ENCODE peak calls at places on chromosomes 3 and 15, in eight cellular contexts. M, I, C, K, V, Q, W and R are unnamed samples.

GRCh38 chr3:136464502-136464901 is 214.4 kb downstream of the PCCB start:
- DNase-seq in M (no peak), I (no peak), C (peak), K (peak), V (no peak), Q (peak), W (no peak), R (peak)

GRCh38 chr15:33852094-33852493 is 116.2 kb upstream of the CHRM5 start:
- DNase-seq in M (no peak), I (no peak), C (no peak), K (no peak), V (no peak), Q (no peak), W (peak), R (no peak)

GRCh38 chr3:47643092-47643491 is 64.4 kb upstream of the CSPG5 start:
- DNase-seq in M (no peak), I (no peak), C (no peak), K (no peak), V (no peak), Q (no peak), W (no peak), R (peak)

GRCh38 chr3:9098716-9099675 is 135.7 kb upstream of the RAD18 start:
- DNase-seq in M (no peak), I (no peak), C (peak), K (no peak), V (no peak), Q (no peak), W (no peak), R (peak)

GRCh38 chr15:69225355-69226027 is 65.1 kb downstream of the GLCE start:
- DNase-seq in M (peak), I (no peak), C (peak), K (peak), V (no peak), Q (peak), W (peak), R (peak)

GRCh38 chr3:102112706-102113230 is 263.5 kb downstream of the NFKBIZ start:
- DNase-seq in M (no peak), I (no peak), C (peak), K (no peak), V (no peak), Q (no peak), W (no peak), R (peak)

GRCh38 chr3:192929146-192929545 is 11.5 kb upstream of the MB21D2 start:
- DNase-seq in M (no peak), I (no peak), C (peak), K (no peak), V (no peak), Q (no peak), W (no peak), R (peak)

GRCh38 chr3:112486811-112487505 is 12.3 kb downstream of the BTLA start:
- DNase-seq in M (no peak), I (no peak), C (no peak), K (no peak), V (no peak), Q (no peak), W (peak), R (no peak)

GRCh38 chr3:43032646-43033628 is 53.8 kb downstream of the GASK1A start:
- DNase-seq in M (no peak), I (no peak), C (no peak), K (no peak), V (no peak), Q (no peak), W (no peak), R (no peak)

GRCh38 chr3:2510746-2511145 is 412.1 kb downstream of the CNTN4 start:
- DNase-seq in M (no peak), I (no peak), C (no peak), K (no peak), V (no peak), Q (no peak), W (no peak), R (no peak)

GRCh38 chr3:116905805-116906204 is 196.2 kb downstream of the TUSC7 start:
- DNase-seq in M (peak), I (no peak), C (peak), K (no peak), V (no peak), Q (peak), W (no peak), R (peak)

GRCh38 chr15:61871926-61872522 is 188.2 kb downstream of the VPS13C start:
- DNase-seq in M (no peak), I (no peak), C (peak), K (peak), V (no peak), Q (peak), W (peak), R (peak)

GRCh38 chr15:50888054-50888453 is 20.4 kb upstream of the AP4E1 start:
- DNase-seq in M (no peak), I (no peak), C (no peak), K (no peak), V (no peak), Q (no peak), W (no peak), R (no peak)

GRCh38 chr3:124671123-124671522 is 59.1 kb upstream of the UMPS start:
- DNase-seq in M (no peak), I (no peak), C (no peak), K (no peak), V (no peak), Q (no peak), W (no peak), R (no peak)

GRCh38 chr3:164419220-164419619 is 659.1 kb downstream of the SI start:
- DNase-seq in M (no peak), I (no peak), C (no peak), K (no peak), V (no peak), Q (no peak), W (no peak), R (no peak)

GRCh38 chr15:99414755-99415731 is 150.7 kb upstream of the MEF2A start:
- DNase-seq in M (no peak), I (no peak), C (no peak), K (no peak), V (no peak), Q (peak), W (no peak), R (peak)

GRCh38 chr3:126132751-126133511 is 47.5 kb downstream of the ALDH1L1 start:
- DNase-seq in M (no peak), I (peak), C (peak), K (no peak), V (no peak), Q (no peak), W (peak), R (no peak)

GRCh38 chr3:150292891-150293290 is 115.2 kb upstream of the TSC22D2 start:
- DNase-seq in M (no peak), I (no peak), C (no peak), K (no peak), V (no peak), Q (no peak), W (peak), R (no peak)

GRCh38 chr15:61169904-61170695 is 59.0 kb downstream of the RORA start:
- DNase-seq in M (no peak), I (no peak), C (no peak), K (no peak), V (no peak), Q (no peak), W (no peak), R (no peak)

GRCh38 chr3:17823816-17824215 is 81.4 kb upstream of the TBC1D5 start:
- DNase-seq in M (no peak), I (no peak), C (no peak), K (no peak), V (no peak), Q (no peak), W (no peak), R (no peak)

GRCh38 chr3:160616721-160617120 is 51.4 kb upstream of the KPNA4 start:
- DNase-seq in M (peak), I (no peak), C (peak), K (peak), V (no peak), Q (peak), W (peak), R (peak)

GRCh38 chr3:20055020-20055775 is 15.0 kb downstream of the KAT2B start:
- DNase-seq in M (no peak), I (no peak), C (no peak), K (no peak), V (no peak), Q (no peak), W (no peak), R (no peak)

GRCh38 chr3:115667175-115668065 is 44.1 kb downstream of the GAP43 start:
- DNase-seq in M (no peak), I (no peak), C (no peak), K (peak), V (no peak), Q (peak), W (no peak), R (peak)

GRCh38 chr15:39574416-39574815 is 6.5 kb upstream of the THBS1 start:
- DNase-seq in M (no peak), I (no peak), C (no peak), K (peak), V (no peak), Q (no peak), W (peak), R (peak)

GRCh38 chr3:33884204-33884561 is 85.8 kb downstream of the PDCD6IP start:
- DNase-seq in M (peak), I (no peak), C (peak), K (no peak), V (peak), Q (peak), W (peak), R (no peak)

GRCh38 chr15:99589801-99590200 is 24.0 kb downstream of the MEF2A start:
- DNase-seq in M (no peak), I (no peak), C (no peak), K (no peak), V (no peak), Q (no peak), W (no peak), R (no peak)

GRCh38 chr3:5022187-5022965 is 43.1 kb downstream of the BHLHE40 start:
- DNase-seq in M (no peak), I (no peak), C (peak), K (peak), V (no peak), Q (peak), W (no peak), R (peak)

GRCh38 chr15:74349241-74349766 is 18.1 kb downstream of the CYP11A1 start:
- DNase-seq in M (no peak), I (no peak), C (no peak), K (no peak), V (no peak), Q (no peak), W (no peak), R (no peak)

GRCh38 chr15:69359724-69360123 is 54.4 kb upstream of the KIF23 start:
- DNase-seq in M (peak), I (no peak), C (no peak), K (no peak), V (no peak), Q (peak), W (peak), R (peak)

GRCh38 chr3:61847784-61848462 is 286.6 kb downstream of the PTPRG start:
- DNase-seq in M (no peak), I (no peak), C (no peak), K (no peak), V (peak), Q (peak), W (peak), R (no peak)

GRCh38 chr15:101522091-101522490 is 32.6 kb upstream of the PCSK6 start:
- DNase-seq in M (no peak), I (no peak), C (no peak), K (no peak), V (no peak), Q (no peak), W (no peak), R (no peak)

GRCh38 chr3:123272547-123272946 is 70.8 kb downstream of the SEC22A start:
- DNase-seq in M (no peak), I (no peak), C (peak), K (no peak), V (no peak), Q (no peak), W (peak), R (peak)

GRCh38 chr3:171620825-171621434 is 160.7 kb upstream of the TNIK start:
- DNase-seq in M (peak), I (no peak), C (peak), K (no peak), V (no peak), Q (no peak), W (peak), R (no peak)

GRCh38 chr3:179181021-179181472 is 32.9 kb downstream of the PIK3CA start:
- DNase-seq in M (no peak), I (no peak), C (peak), K (peak), V (no peak), Q (peak), W (peak), R (peak)

GRCh38 chr3:20648921-20649381 is 462.9 kb upstream of the SGO1 start:
- DNase-seq in M (no peak), I (no peak), C (no peak), K (no peak), V (no peak), Q (no peak), W (peak), R (peak)

GRCh38 chr15:39300451-39301153 is 280.3 kb upstream of the THBS1 start:
- DNase-seq in M (peak), I (no peak), C (peak), K (peak), V (no peak), Q (peak), W (peak), R (peak)

GRCh38 chr15:29058903-29059539 is 173.2 kb downstream of the APBA2 start:
- DNase-seq in M (no peak), I (peak), C (no peak), K (no peak), V (no peak), Q (no peak), W (no peak), R (no peak)

GRCh38 chr15:44545934-44546802 is 9.2 kb downstream of the EIF3J start:
- DNase-seq in M (no peak), I (no peak), C (peak), K (no peak), V (no peak), Q (peak), W (no peak), R (peak)
- TF ChIP-seq CTCF in M (peak), I (no peak), C (peak), K (peak), V (no peak), Q (peak), W (peak), R (peak)

GRCh38 chr15:31396881-31397560 is 70.4 kb downstream of the KLF13 start:
- DNase-seq in M (no peak), I (peak), C (peak), K (peak), V (peak), Q (peak), W (peak), R (peak)
- TF ChIP-seq CTCF in M (no peak), I (no peak), C (no peak), K (no peak), V (no peak), Q (no peak), W (no peak), R (no peak)

GRCh38 chr15:76386926-76387325 is 50.4 kb downstream of the ISL2 start:
- DNase-seq in M (no peak), I (no peak), C (no peak), K (no peak), V (no peak), Q (no peak), W (no peak), R (no peak)
- TF ChIP-seq CTCF in M (no peak), I (no peak), C (no peak), K (no peak), V (no peak), Q (no peak), W (no peak), R (no peak)

DNA sequence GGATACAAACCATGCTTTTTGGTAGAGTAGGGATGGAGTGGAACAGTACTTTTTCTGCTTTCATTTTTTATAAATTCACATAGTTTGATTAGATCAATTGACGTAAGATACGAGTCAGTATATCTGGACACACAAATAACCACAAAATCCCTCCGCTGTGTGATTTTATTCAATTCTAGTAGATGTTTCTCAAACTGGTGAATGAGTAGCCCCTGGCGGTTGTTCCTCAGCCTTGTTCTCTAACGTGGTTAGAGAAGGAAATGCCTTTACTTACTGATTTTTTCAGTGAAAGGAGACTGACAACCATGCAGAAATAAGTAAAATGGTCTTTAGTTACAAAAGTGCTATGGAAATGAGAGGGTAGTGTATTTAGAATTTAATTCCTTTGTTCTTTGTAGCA is 161.0 kb downstream of the TCF12 start:
- DNase-seq in M (no peak), I (no peak), C (no peak), K (no peak), V (no peak), Q (no peak), W (no peak), R (no peak)
- TF ChIP-seq CTCF in M (peak), I (no peak), C (no peak), K (no peak), V (no peak), Q (no peak), W (no peak), R (no peak)

GRCh38 chr3:6785726-6786125 is 75.2 kb upstream of the GRM7 start:
- DNase-seq in M (no peak), I (no peak), C (no peak), K (no peak), V (no peak), Q (no peak), W (no peak), R (no peak)

DNA sequence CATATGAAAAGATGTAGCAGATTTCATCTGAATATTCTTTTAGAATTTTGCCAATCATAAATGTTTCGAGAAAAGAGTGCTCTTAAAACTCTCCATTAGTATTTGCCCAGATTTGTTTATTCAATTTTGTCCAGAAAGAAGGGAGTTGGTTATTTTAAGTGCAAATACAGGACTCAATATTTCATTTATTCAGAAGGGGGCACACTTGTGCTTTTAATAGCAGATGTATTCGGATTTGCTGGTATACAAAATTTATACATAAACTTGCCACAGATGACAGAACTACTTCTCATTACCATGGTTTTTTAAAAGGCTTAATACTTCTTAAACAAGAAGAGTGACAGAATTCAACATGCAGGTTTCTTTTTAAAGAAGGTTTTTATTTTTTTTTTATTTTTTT is 69.8 kb upstream of the GRM7 start:
- DNase-seq in M (no peak), I (no peak), C (peak), K (no peak), V (no peak), Q (no peak), W (peak), R (no peak)
- TF ChIP-seq CTCF in M (peak), I (no peak), C (peak), K (no peak), V (no peak), Q (peak), W (no peak), R (no peak)

GRCh38 chr3:106208979-106209378 is 340.2 kb upstream of the CBLB start:
- DNase-seq in M (no peak), I (no peak), C (peak), K (no peak), V (no peak), Q (peak), W (peak), R (peak)
- TF ChIP-seq CTCF in M (no peak), I (no peak), C (peak), K (peak), V (peak), Q (peak), W (peak), R (no peak)

GRCh38 chr15:25331860-25332259 is 107.0 kb downstream of the UBE3A start:
- DNase-seq in M (no peak), I (no peak), C (no peak), K (no peak), V (no peak), Q (no peak), W (no peak), R (no peak)

GRCh38 chr15:25332306-25332705 is 106.5 kb downstream of the UBE3A start:
- DNase-seq in M (no peak), I (no peak), C (no peak), K (no peak), V (no peak), Q (no peak), W (no peak), R (no peak)

GRCh38 chr15:25335279-25335678 is 103.5 kb downstream of the UBE3A start:
- DNase-seq in M (no peak), I (no peak), C (no peak), K (no peak), V (no peak), Q (no peak), W (no peak), R (no peak)

GRCh38 chr15:25331404-25331803 is 107.4 kb downstream of the UBE3A start:
- DNase-seq in M (no peak), I (no peak), C (no peak), K (no peak), V (no peak), Q (no peak), W (no peak), R (no peak)

DNA sequence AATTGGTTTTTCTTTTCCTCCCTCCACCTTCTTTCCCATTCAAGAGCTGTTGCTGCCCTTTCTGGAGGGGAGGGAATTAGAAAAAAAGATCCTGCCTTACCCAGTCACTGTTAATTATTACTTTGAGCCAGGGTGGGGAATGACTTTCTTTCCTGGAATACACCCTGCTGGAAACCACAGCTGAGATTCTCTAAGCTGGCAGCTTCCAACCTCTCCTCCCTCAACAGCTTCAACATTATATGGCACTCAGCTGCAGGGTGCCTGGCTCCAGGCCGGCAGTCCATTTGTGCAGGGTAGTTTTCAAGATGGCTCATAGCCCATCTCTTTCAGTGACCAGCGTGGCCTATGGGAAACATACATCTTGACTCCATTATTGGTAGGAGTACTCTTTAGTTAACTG is 105.8 kb downstream of the UBE3A start:
- DNase-seq in M (peak), I (no peak), C (no peak), K (no peak), V (no peak), Q (no peak), W (no peak), R (no peak)
- TF ChIP-seq CTCF in M (no peak), I (no peak), C (no peak), K (no peak), V (no peak), Q (no peak), W (no peak), R (no peak)

GRCh38 chr15:92971081-92971480 is 71.0 kb downstream of the CHD2 start:
- DNase-seq in M (no peak), I (no peak), C (no peak), K (no peak), V (no peak), Q (no peak), W (no peak), R (no peak)

GRCh38 chr15:92963794-92964193 is 63.7 kb downstream of the CHD2 start:
- DNase-seq in M (no peak), I (no peak), C (no peak), K (no peak), V (no peak), Q (no peak), W (no peak), R (no peak)

GRCh38 chr15:92970656-92971055 is 70.5 kb downstream of the CHD2 start:
- DNase-seq in M (no peak), I (no peak), C (no peak), K (no peak), V (no peak), Q (no peak), W (no peak), R (no peak)

GRCh38 chr15:92974183-92974915 is 74.2 kb downstream of the CHD2 start:
- DNase-seq in M (no peak), I (no peak), C (no peak), K (no peak), V (no peak), Q (no peak), W (no peak), R (no peak)

GRCh38 chr15:92968926-92969664 is 69.0 kb downstream of the CHD2 start:
- DNase-seq in M (no peak), I (no peak), C (no peak), K (no peak), V (no peak), Q (no peak), W (peak), R (no peak)
- TF ChIP-seq CTCF in M (peak), I (no peak), C (peak), K (no peak), V (peak), Q (peak), W (no peak), R (no peak)

GRCh38 chr3:139541156-139541897 is 1.8 kb upstream of the RBP1 start:
- DNase-seq in M (no peak), I (no peak), C (no peak), K (no peak), V (no peak), Q (no peak), W (no peak), R (no peak)

GRCh38 chr3:139537795-139538538 is 1.6 kb downstream of the RBP1 start:
- DNase-seq in M (no peak), I (no peak), C (no peak), K (no peak), V (no peak), Q (no peak), W (no peak), R (no peak)

GRCh38 chr3:139540686-139541085 is 1.1 kb upstream of the RBP1 start:
- DNase-seq in M (no peak), I (no peak), C (no peak), K (no peak), V (no peak), Q (no peak), W (no peak), R (no peak)

GRCh38 chr3:139538733-139539132 is 809 bp downstream of the RBP1 start:
- DNase-seq in M (no peak), I (no peak), C (no peak), K (no peak), V (no peak), Q (no peak), W (peak), R (no peak)

GRCh38 chr3:139541898-139542288 is 2.4 kb upstream of the RBP1 start:
- DNase-seq in M (no peak), I (no peak), C (no peak), K (no peak), V (no peak), Q (no peak), W (no peak), R (no peak)
- TF ChIP-seq CTCF in M (peak), I (no peak), C (no peak), K (no peak), V (no peak), Q (no peak), W (no peak), R (no peak)